ENCODE peak calls at places on chromosomes 2 and 18, in eight cellular contexts. One of them, this sample, is unnamed.

GRCh38 chr2:84493494-84493893 is 22.8 kb upstream of the DNAH6 start:
- DNase-seq in foreskin fibroblast: peak; percentile 84
- DNase-seq in astrocyte of the cerebellum: peak; percentile 77
- DNase-seq in CD8-positive, alpha-beta T cell: no peak
- DNase-seq in OCI-LY7: no peak
- DNase-seq in naive thymus-derived CD4-positive, alpha-beta T cell: no peak
- DNase-seq in fibroblast of lung: peak; percentile 81
- DNase-seq in aorta: no peak
- DNase-seq in this sample: no peak

GRCh38 chr2:181674466-181674865 is 5.9 kb downstream of the NEUROD1 start:
- DNase-seq in foreskin fibroblast: no peak
- DNase-seq in astrocyte of the cerebellum: no peak
- DNase-seq in CD8-positive, alpha-beta T cell: no peak
- DNase-seq in OCI-LY7: no peak
- DNase-seq in naive thymus-derived CD4-positive, alpha-beta T cell: no peak
- DNase-seq in fibroblast of lung: no peak
- DNase-seq in aorta: no peak
- DNase-seq in this sample: no peak

GRCh38 chr2:121902171-121902591 is 146.7 kb downstream of the TSN start:
- DNase-seq in foreskin fibroblast: no peak
- DNase-seq in astrocyte of the cerebellum: no peak
- DNase-seq in CD8-positive, alpha-beta T cell: no peak
- DNase-seq in OCI-LY7: no peak
- DNase-seq in naive thymus-derived CD4-positive, alpha-beta T cell: no peak
- DNase-seq in fibroblast of lung: no peak
- DNase-seq in aorta: peak; percentile 72
- DNase-seq in this sample: no peak

GRCh38 chr2:147872967-147873366 is 28.1 kb downstream of the ACVR2A start:
- DNase-seq in foreskin fibroblast: no peak
- DNase-seq in astrocyte of the cerebellum: no peak
- DNase-seq in CD8-positive, alpha-beta T cell: no peak
- DNase-seq in OCI-LY7: no peak
- DNase-seq in naive thymus-derived CD4-positive, alpha-beta T cell: no peak
- DNase-seq in fibroblast of lung: no peak
- DNase-seq in aorta: no peak
- DNase-seq in this sample: no peak

GRCh38 chr18:54828290-54828871 is at the start of gene RAB27B:
- DNase-seq in foreskin fibroblast: peak; percentile 87
- DNase-seq in astrocyte of the cerebellum: peak; percentile 66
- DNase-seq in CD8-positive, alpha-beta T cell: peak; percentile 49
- DNase-seq in OCI-LY7: no peak
- DNase-seq in naive thymus-derived CD4-positive, alpha-beta T cell: peak; percentile 60
- DNase-seq in fibroblast of lung: peak; percentile 80
- DNase-seq in aorta: peak; percentile 84
- DNase-seq in this sample: no peak

GRCh38 chr2:71721669-71722068 is 268.3 kb downstream of the DYSF start:
- DNase-seq in foreskin fibroblast: peak; percentile 29
- DNase-seq in astrocyte of the cerebellum: no peak
- DNase-seq in CD8-positive, alpha-beta T cell: no peak
- DNase-seq in OCI-LY7: no peak
- DNase-seq in naive thymus-derived CD4-positive, alpha-beta T cell: no peak
- DNase-seq in fibroblast of lung: no peak
- DNase-seq in aorta: no peak
- DNase-seq in this sample: no peak

GRCh38 chr2:176531608-176532007 is 262.4 kb downstream of the MTX2 start:
- DNase-seq in foreskin fibroblast: no peak
- DNase-seq in astrocyte of the cerebellum: no peak
- DNase-seq in CD8-positive, alpha-beta T cell: no peak
- DNase-seq in OCI-LY7: no peak
- DNase-seq in naive thymus-derived CD4-positive, alpha-beta T cell: no peak
- DNase-seq in fibroblast of lung: no peak
- DNase-seq in aorta: no peak
- DNase-seq in this sample: no peak

GRCh38 chr18:59996370-59996966 is 96.7 kb downstream of the PMAIP1 start:
- DNase-seq in foreskin fibroblast: peak; percentile 77
- DNase-seq in astrocyte of the cerebellum: peak; percentile 39
- DNase-seq in CD8-positive, alpha-beta T cell: no peak
- DNase-seq in OCI-LY7: peak; percentile 45
- DNase-seq in naive thymus-derived CD4-positive, alpha-beta T cell: no peak
- DNase-seq in fibroblast of lung: peak; percentile 71
- DNase-seq in aorta: no peak
- DNase-seq in this sample: no peak

GRCh38 chr2:48510329-48510728 is 19.6 kb upstream of the STON1 start:
- DNase-seq in foreskin fibroblast: peak; percentile 85
- DNase-seq in astrocyte of the cerebellum: no peak
- DNase-seq in CD8-positive, alpha-beta T cell: no peak
- DNase-seq in OCI-LY7: no peak
- DNase-seq in naive thymus-derived CD4-positive, alpha-beta T cell: no peak
- DNase-seq in fibroblast of lung: no peak
- DNase-seq in aorta: no peak
- DNase-seq in this sample: no peak

GRCh38 chr2:46984642-46985476 is 69.3 kb upstream of the MCFD2 start:
- DNase-seq in foreskin fibroblast: peak; percentile 97
- DNase-seq in astrocyte of the cerebellum: peak; percentile 76
- DNase-seq in CD8-positive, alpha-beta T cell: no peak
- DNase-seq in OCI-LY7: peak; percentile 72
- DNase-seq in naive thymus-derived CD4-positive, alpha-beta T cell: no peak
- DNase-seq in fibroblast of lung: peak; percentile 94
- DNase-seq in aorta: peak; percentile 89
- DNase-seq in this sample: peak; percentile 70

GRCh38 chr2:71385008-71385407 is 53.4 kb downstream of the ZNF638 start:
- DNase-seq in foreskin fibroblast: peak; percentile 86
- DNase-seq in astrocyte of the cerebellum: peak; percentile 26
- DNase-seq in CD8-positive, alpha-beta T cell: no peak
- DNase-seq in OCI-LY7: no peak
- DNase-seq in naive thymus-derived CD4-positive, alpha-beta T cell: no peak
- DNase-seq in fibroblast of lung: peak; percentile 94
- DNase-seq in aorta: no peak
- DNase-seq in this sample: no peak

GRCh38 chr2:159169187-159169586 is 117.3 kb downstream of the WDSUB1 start:
- DNase-seq in foreskin fibroblast: no peak
- DNase-seq in astrocyte of the cerebellum: no peak
- DNase-seq in CD8-positive, alpha-beta T cell: no peak
- DNase-seq in OCI-LY7: no peak
- DNase-seq in naive thymus-derived CD4-positive, alpha-beta T cell: no peak
- DNase-seq in fibroblast of lung: no peak
- DNase-seq in aorta: no peak
- DNase-seq in this sample: no peak

GRCh38 chr2:109217362-109218086 is 88.5 kb downstream of the SH3RF3 start:
- DNase-seq in foreskin fibroblast: peak; percentile 96
- DNase-seq in astrocyte of the cerebellum: no peak
- DNase-seq in CD8-positive, alpha-beta T cell: no peak
- DNase-seq in OCI-LY7: no peak
- DNase-seq in naive thymus-derived CD4-positive, alpha-beta T cell: peak; percentile 39
- DNase-seq in fibroblast of lung: peak; percentile 98
- DNase-seq in aorta: no peak
- DNase-seq in this sample: no peak

GRCh38 chr2:109027702-109028101 is 38.7 kb upstream of the EDAR start:
- DNase-seq in foreskin fibroblast: no peak
- DNase-seq in astrocyte of the cerebellum: no peak
- DNase-seq in CD8-positive, alpha-beta T cell: no peak
- DNase-seq in OCI-LY7: no peak
- DNase-seq in naive thymus-derived CD4-positive, alpha-beta T cell: no peak
- DNase-seq in fibroblast of lung: no peak
- DNase-seq in aorta: no peak
- DNase-seq in this sample: no peak

GRCh38 chr2:102589444-102589843 is 29.9 kb upstream of the SLC9A2 start:
- DNase-seq in foreskin fibroblast: no peak
- DNase-seq in astrocyte of the cerebellum: no peak
- DNase-seq in CD8-positive, alpha-beta T cell: no peak
- DNase-seq in OCI-LY7: no peak
- DNase-seq in naive thymus-derived CD4-positive, alpha-beta T cell: no peak
- DNase-seq in fibroblast of lung: no peak
- DNase-seq in aorta: no peak
- DNase-seq in this sample: no peak

GRCh38 chr2:42777883-42778805 is 14.2 kb upstream of the OXER1 start:
- DNase-seq in foreskin fibroblast: peak; percentile 42
- DNase-seq in astrocyte of the cerebellum: no peak
- DNase-seq in CD8-positive, alpha-beta T cell: no peak
- DNase-seq in OCI-LY7: peak; percentile 18
- DNase-seq in naive thymus-derived CD4-positive, alpha-beta T cell: no peak
- DNase-seq in fibroblast of lung: no peak
- DNase-seq in aorta: no peak
- DNase-seq in this sample: no peak

GRCh38 chr2:234955091-234955511 is 3.3 kb downstream of the SH3BP4 start:
- DNase-seq in foreskin fibroblast: no peak
- DNase-seq in astrocyte of the cerebellum: no peak
- DNase-seq in CD8-positive, alpha-beta T cell: no peak
- DNase-seq in OCI-LY7: no peak
- DNase-seq in naive thymus-derived CD4-positive, alpha-beta T cell: no peak
- DNase-seq in fibroblast of lung: no peak
- DNase-seq in aorta: no peak
- DNase-seq in this sample: no peak
- H3K4me3 ChIP-seq in foreskin fibroblast: peak overlapping the region; percentile 96
- H3K4me3 ChIP-seq in astrocyte of the cerebellum: peak overlapping the region; percentile 92
- H3K4me3 ChIP-seq in CD8-positive, alpha-beta T cell: no peak overlapping the region
- H3K4me3 ChIP-seq in OCI-LY7: no peak overlapping the region
- H3K4me3 ChIP-seq in naive thymus-derived CD4-positive, alpha-beta T cell: no peak overlapping the region
- H3K4me3 ChIP-seq in fibroblast of lung: peak overlapping the region; percentile 93
- H3K4me3 ChIP-seq in aorta: no peak overlapping the region
- H3K4me3 ChIP-seq in this sample: no peak overlapping the region

GRCh38 chr2:100976634-100977391 is 25.3 kb upstream of the RPL31 start:
- DNase-seq in foreskin fibroblast: no peak
- DNase-seq in astrocyte of the cerebellum: no peak
- DNase-seq in CD8-positive, alpha-beta T cell: no peak
- DNase-seq in OCI-LY7: peak; percentile 52
- DNase-seq in naive thymus-derived CD4-positive, alpha-beta T cell: no peak
- DNase-seq in fibroblast of lung: no peak
- DNase-seq in aorta: peak; percentile 26
- DNase-seq in this sample: peak; percentile 46
- H3K4me3 ChIP-seq in foreskin fibroblast: no peak overlapping the region
- H3K4me3 ChIP-seq in astrocyte of the cerebellum: no peak overlapping the region
- H3K4me3 ChIP-seq in CD8-positive, alpha-beta T cell: no peak overlapping the region
- H3K4me3 ChIP-seq in OCI-LY7: no peak overlapping the region
- H3K4me3 ChIP-seq in naive thymus-derived CD4-positive, alpha-beta T cell: no peak overlapping the region
- H3K4me3 ChIP-seq in fibroblast of lung: no peak overlapping the region
- H3K4me3 ChIP-seq in aorta: no peak overlapping the region
- H3K4me3 ChIP-seq in this sample: no peak overlapping the region

GRCh38 chr18:6781179-6781714 is 51.7 kb downstream of the ARHGAP28 start:
- DNase-seq in foreskin fibroblast: peak; percentile 27
- DNase-seq in astrocyte of the cerebellum: no peak
- DNase-seq in CD8-positive, alpha-beta T cell: no peak
- DNase-seq in OCI-LY7: no peak
- DNase-seq in naive thymus-derived CD4-positive, alpha-beta T cell: no peak
- DNase-seq in fibroblast of lung: no peak
- DNase-seq in aorta: no peak
- DNase-seq in this sample: no peak
- H3K4me3 ChIP-seq in foreskin fibroblast: no peak overlapping the region
- H3K4me3 ChIP-seq in astrocyte of the cerebellum: no peak overlapping the region
- H3K4me3 ChIP-seq in CD8-positive, alpha-beta T cell: no peak overlapping the region
- H3K4me3 ChIP-seq in OCI-LY7: no peak overlapping the region
- H3K4me3 ChIP-seq in naive thymus-derived CD4-positive, alpha-beta T cell: no peak overlapping the region
- H3K4me3 ChIP-seq in fibroblast of lung: no peak overlapping the region
- H3K4me3 ChIP-seq in aorta: no peak overlapping the region
- H3K4me3 ChIP-seq in this sample: no peak overlapping the region

DNA sequence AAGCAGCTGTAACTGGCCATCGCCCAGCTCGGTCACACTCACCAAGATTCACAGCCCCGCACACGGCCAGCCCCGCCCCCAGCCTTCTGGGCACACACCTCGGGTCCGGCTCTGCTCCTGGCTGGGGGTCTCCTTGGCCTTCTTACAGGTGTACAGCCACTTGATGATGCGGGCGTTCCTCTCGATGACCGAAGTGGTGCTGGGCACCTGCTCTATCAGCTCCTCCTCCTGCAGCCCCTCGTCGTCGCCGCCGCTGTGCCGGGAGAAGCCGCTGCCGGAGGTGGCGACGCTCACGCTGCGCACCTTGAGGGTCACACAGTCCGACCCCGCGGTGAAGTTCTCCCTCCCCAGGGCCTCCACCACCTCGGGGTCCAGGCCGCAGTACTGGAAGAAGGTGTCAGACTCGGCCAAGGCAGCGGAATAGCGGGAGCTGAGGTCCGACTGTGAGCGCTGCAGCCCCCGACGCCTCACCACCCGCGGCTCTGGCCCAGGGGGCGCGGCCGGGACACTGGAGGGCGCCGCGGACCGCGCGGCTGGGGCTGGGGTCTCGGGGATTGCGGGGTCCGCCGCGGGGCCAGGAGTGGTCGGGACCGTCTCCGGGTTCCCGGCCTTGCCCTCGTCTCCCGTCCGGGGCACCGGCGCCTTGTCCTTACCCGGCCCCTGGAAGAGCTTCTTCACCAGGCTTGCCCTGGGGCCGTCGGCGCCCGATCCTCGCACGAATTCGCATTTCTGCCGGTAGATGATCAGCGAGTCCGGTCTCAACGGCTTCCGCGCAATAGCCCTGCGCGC is 769 bp downstream of the FAM110C start:
- DNase-seq in foreskin fibroblast: no peak
- DNase-seq in astrocyte of the cerebellum: no peak
- DNase-seq in CD8-positive, alpha-beta T cell: no peak
- DNase-seq in OCI-LY7: no peak
- DNase-seq in naive thymus-derived CD4-positive, alpha-beta T cell: no peak
- DNase-seq in fibroblast of lung: no peak
- DNase-seq in aorta: peak; percentile 80
- DNase-seq in this sample: no peak
- H3K4me3 ChIP-seq in foreskin fibroblast: no peak overlapping the region
- H3K4me3 ChIP-seq in astrocyte of the cerebellum: no peak overlapping the region
- H3K4me3 ChIP-seq in CD8-positive, alpha-beta T cell: peak overlapping the region; percentile 40
- H3K4me3 ChIP-seq in OCI-LY7: no peak overlapping the region
- H3K4me3 ChIP-seq in naive thymus-derived CD4-positive, alpha-beta T cell: peak overlapping the region; percentile 10
- H3K4me3 ChIP-seq in fibroblast of lung: no peak overlapping the region
- H3K4me3 ChIP-seq in aorta: peak overlapping the region; percentile 72
- H3K4me3 ChIP-seq in this sample: no peak overlapping the region

DNA sequence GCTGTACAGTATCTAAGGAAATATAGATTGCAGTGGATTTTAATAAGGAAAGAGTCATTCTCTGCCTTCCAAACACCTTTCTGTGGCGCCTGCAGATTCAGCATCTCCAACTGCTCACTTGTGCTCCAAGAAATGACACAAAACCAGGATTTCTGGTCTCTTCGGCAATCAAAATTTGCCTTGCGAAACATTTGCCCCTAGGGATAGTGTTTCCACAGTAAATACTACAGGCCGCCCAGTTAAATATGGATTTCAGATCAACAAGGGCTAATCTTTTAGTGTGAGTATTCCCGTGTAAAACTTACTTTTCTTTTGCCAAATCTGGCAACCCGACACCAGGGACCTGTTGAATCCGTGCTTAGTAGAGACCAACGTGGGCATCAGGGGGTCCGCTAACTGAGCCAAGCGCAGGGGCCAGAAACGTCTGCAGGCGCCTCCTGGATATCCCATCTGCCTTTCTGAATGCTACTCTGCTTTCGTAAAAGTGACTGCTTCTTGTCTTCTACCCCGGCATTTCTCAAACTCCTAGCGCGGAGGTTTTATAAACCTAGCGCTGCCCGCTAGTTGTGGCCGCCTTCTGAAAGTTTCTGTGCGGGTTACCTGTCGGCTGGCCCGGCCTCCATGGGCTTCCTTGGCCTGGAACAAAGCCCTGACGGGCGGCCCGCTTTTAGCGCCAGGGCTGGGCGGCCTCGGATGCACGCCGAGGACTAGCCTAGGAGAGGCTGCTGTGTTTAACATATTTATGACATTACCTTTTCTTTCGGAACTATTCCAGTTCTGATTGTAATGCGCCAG is 2.5 kb downstream of the CYP1B1 start:
- DNase-seq in foreskin fibroblast: peak; percentile 53
- DNase-seq in astrocyte of the cerebellum: no peak
- DNase-seq in CD8-positive, alpha-beta T cell: no peak
- DNase-seq in OCI-LY7: no peak
- DNase-seq in naive thymus-derived CD4-positive, alpha-beta T cell: no peak
- DNase-seq in fibroblast of lung: no peak
- DNase-seq in aorta: peak; percentile 62
- DNase-seq in this sample: no peak
- H3K4me3 ChIP-seq in foreskin fibroblast: no peak overlapping the region
- H3K4me3 ChIP-seq in astrocyte of the cerebellum: peak overlapping the region; percentile 57
- H3K4me3 ChIP-seq in CD8-positive, alpha-beta T cell: no peak overlapping the region
- H3K4me3 ChIP-seq in OCI-LY7: no peak overlapping the region
- H3K4me3 ChIP-seq in naive thymus-derived CD4-positive, alpha-beta T cell: no peak overlapping the region
- H3K4me3 ChIP-seq in fibroblast of lung: peak overlapping the region; percentile 67
- H3K4me3 ChIP-seq in aorta: no peak overlapping the region
- H3K4me3 ChIP-seq in this sample: no peak overlapping the region

GRCh38 chr2:25980951-25981350 is 1.3 kb downstream of the KIF3C start:
- DNase-seq in foreskin fibroblast: no peak
- DNase-seq in astrocyte of the cerebellum: no peak
- DNase-seq in CD8-positive, alpha-beta T cell: no peak
- DNase-seq in OCI-LY7: no peak
- DNase-seq in naive thymus-derived CD4-positive, alpha-beta T cell: no peak
- DNase-seq in fibroblast of lung: no peak
- DNase-seq in aorta: peak; percentile 75
- DNase-seq in this sample: no peak
- H3K4me3 ChIP-seq in foreskin fibroblast: peak overlapping the region; percentile 85
- H3K4me3 ChIP-seq in astrocyte of the cerebellum: peak overlapping the region; percentile 74
- H3K4me3 ChIP-seq in CD8-positive, alpha-beta T cell: no peak overlapping the region
- H3K4me3 ChIP-seq in OCI-LY7: no peak overlapping the region
- H3K4me3 ChIP-seq in naive thymus-derived CD4-positive, alpha-beta T cell: no peak overlapping the region
- H3K4me3 ChIP-seq in fibroblast of lung: peak overlapping the region; percentile 82
- H3K4me3 ChIP-seq in aorta: no peak overlapping the region
- H3K4me3 ChIP-seq in this sample: no peak overlapping the region

This sample was measured in GM12864.